ENCODE peak calls at places on chromosome 14, in four cellular contexts. W is keratinocyte, Z is spleen, G is cardiac muscle cell. V is an unnamed sample. For H3K9me3, the result is how much of the 10 kb centered on the place peaks cover.

GRCh38 chr14:96145116-96145864 is 59.3 kb upstream of the BDKRB2 start:
- DNase-seq in G (peak), Z (no peak), W (no peak), V (no peak)

GRCh38 chr14:54489731-54490447 is 1.1 kb upstream of the GMFB start:
- DNase-seq in W (no peak), Z (no peak), G (no peak), V (no peak)

GRCh38 chr14:64337901-64338615 is 43.9 kb upstream of the ESR2 start:
- DNase-seq in W (no peak), Z (peak), G (peak), V (peak)

GRCh38 chr14:90382491-90383125 is 14.2 kb upstream of the CALM1 start:
- DNase-seq in G (peak), W (no peak), Z (peak), V (peak)

GRCh38 chr14:90587252-90587910 is 190.6 kb downstream of the CALM1 start:
- DNase-seq in G (no peak), W (no peak), Z (no peak), V (no peak)

GRCh38 chr14:102993523-102993922 is 63.8 kb downstream of the CDC42BPB start:
- DNase-seq in G (peak), W (peak), Z (no peak), V (peak)

GRCh38 chr14:73476451-73476905 is 14.3 kb upstream of the RIOX1 start:
- DNase-seq in W (no peak), Z (no peak), G (no peak), V (no peak)

GRCh38 chr14:90061849-90062794 is at the start of gene KCNK13:
- DNase-seq in W (no peak), G (no peak), Z (no peak), V (peak)

GRCh38 chr14:97580923-97581495 is 783.8 kb downstream of the VRK1 start:
- DNase-seq in Z (no peak), W (no peak), G (no peak), V (peak)

GRCh38 chr14:86391085-86391484 is 861.1 kb downstream of the FLRT2 start:
- DNase-seq in W (no peak), G (no peak), Z (no peak), V (no peak)

GRCh38 chr14:36852853-36853634 is 191.4 kb downstream of the PAX9 start:
- DNase-seq in Z (no peak), W (no peak), G (no peak), V (peak)

GRCh38 chr14:54094765-54095164 is 138.1 kb upstream of the BMP4 start:
- DNase-seq in Z (no peak), W (no peak), G (peak), V (no peak)

GRCh38 chr14:31357279-31357678 is 63.1 kb downstream of the HEATR5A start:
- DNase-seq in G (no peak), W (no peak), Z (no peak), V (no peak)

GRCh38 chr14:92754956-92755355 is 6.5 kb upstream of the LGMN start:
- DNase-seq in W (no peak), Z (no peak), G (no peak), V (no peak)

GRCh38 chr14:69363055-69363454 is 35.0 kb downstream of the ERH start:
- DNase-seq in G (peak), Z (no peak), W (no peak), V (peak)

GRCh38 chr14:68146812-68147211 is 327.2 kb downstream of the RAD51B start:
- DNase-seq in Z (no peak), W (peak), G (peak), V (peak)

GRCh38 chr14:34052658-34053014 is 101.8 kb upstream of the EGLN3 start:
- DNase-seq in Z (no peak), G (peak), W (peak), V (peak)

GRCh38 chr14:61963926-61964325 is 201.7 kb downstream of the SNAPC1 start:
- DNase-seq in W (no peak), Z (no peak), G (no peak), V (no peak)

GRCh38 chr14:36791402-36791801 is 129.7 kb downstream of the PAX9 start:
- DNase-seq in W (no peak), Z (no peak), G (no peak), V (no peak)

GRCh38 chr14:69553221-69553620 is 21.4 kb downstream of the CCDC177 start:
- DNase-seq in W (peak), Z (no peak), G (peak), V (peak)

GRCh38 chr14:97177016-97177415 is 379.8 kb downstream of the VRK1 start:
- DNase-seq in Z (no peak), G (no peak), W (peak), V (peak)

GRCh38 chr14:53767566-53767965 is 189.1 kb downstream of the BMP4 start:
- DNase-seq in G (peak), Z (no peak), W (no peak), V (no peak)

GRCh38 chr14:74616507-74616906 is 4.5 kb upstream of the LTBP2 start:
- DNase-seq in W (peak), Z (peak), G (peak), V (peak)

GRCh38 chr14:61526405-61527312 is 168.7 kb upstream of the HIF1A start:
- DNase-seq in W (no peak), Z (peak), G (no peak), V (peak)

GRCh38 chr14:89407856-89408255 is 9.2 kb downstream of the FOXN3 start:
- DNase-seq in G (peak), W (no peak), Z (no peak), V (peak)

GRCh38 chr14:102220031-102220430 is 80.3 kb downstream of the WDR20 start:
- DNase-seq in G (no peak), W (no peak), Z (peak), V (no peak)

GRCh38 chr14:66231823-66232222 is 254.3 kb upstream of the CCDC196 start:
- DNase-seq in G (no peak), Z (no peak), W (no peak), V (no peak)

GRCh38 chr14:32635103-32635719 is 303.5 kb upstream of the NPAS3 start:
- DNase-seq in G (peak), W (no peak), Z (no peak), V (no peak)

GRCh38 chr14:32826404-32827082 is 112.1 kb upstream of the NPAS3 start:
- DNase-seq in Z (no peak), W (no peak), G (peak), V (no peak)

GRCh38 chr14:44640416-44640815 is 133.3 kb upstream of the FSCB start:
- DNase-seq in W (no peak), Z (no peak), G (no peak), V (no peak)

GRCh38 chr14:72892879-72893635 is 844 bp downstream of the DPF3 start:
- DNase-seq in G (peak), W (no peak), Z (peak), V (peak)

GRCh38 chr14:92937229-92937937 is 14.4 kb downstream of the CHGA start:
- DNase-seq in Z (no peak), G (no peak), W (peak), V (no peak)

GRCh38 chr14:96574633-96575191 is 72.5 kb downstream of the PAPOLA start:
- DNase-seq in W (no peak), G (peak), Z (no peak), V (no peak)

GRCh38 chr14:36915089-36915488 is 253.4 kb downstream of the PAX9 start:
- DNase-seq in W (no peak), G (no peak), Z (no peak), V (no peak)

GRCh38 chr14:93619176-93619793 is 169.0 kb downstream of the PRIMA1 start:
- DNase-seq in Z (no peak), G (peak), W (no peak), V (peak)

GRCh38 chr14:56119221-56119967 is 1.2 kb downstream of the PELI2 start:
- DNase-seq in Z (peak), W (no peak), G (peak), V (peak)

GRCh38 chr14:71139058-71139946 is 232.0 kb downstream of the PCNX1 start:
- DNase-seq in G (peak), W (no peak), Z (peak), V (peak)

GRCh38 chr14:94890755-94891154 is 120.8 kb upstream of the GSC start:
- DNase-seq in W (no peak), Z (no peak), G (no peak), V (no peak)
- H3K9me3 ChIP-seq in W (under half), Z (under half), G (under half), V (under half)

GRCh38 chr14:78595797-78596196 is 425.6 kb downstream of the NRXN3 start:
- DNase-seq in Z (no peak), G (peak), W (no peak), V (peak)
- TF ChIP-seq CTCF in Z (no peak), G (peak), W (peak), V (peak)

GRCh38 chr14:29580763-29581162 is 346.9 kb downstream of the PRKD1 start:
- DNase-seq in Z (no peak), G (no peak), W (no peak), V (no peak)

GRCh38 chr14:29576997-29577396 is 350.6 kb downstream of the PRKD1 start:
- DNase-seq in Z (no peak), G (no peak), W (no peak), V (no peak)
- H3K9me3 ChIP-seq in Z (under half), G (under half), W (under half), V (under half)

GRCh38 chr14:57530571-57530970 is 36.9 kb upstream of the CCDC198 start:
- DNase-seq in G (no peak), W (no peak), Z (no peak), V (no peak)

GRCh38 chr14:57533214-57533613 is 39.6 kb upstream of the CCDC198 start:
- DNase-seq in G (peak), W (no peak), Z (no peak), V (peak)
- TF ChIP-seq CTCF in G (peak), W (peak), Z (peak), V (peak)

DNA sequence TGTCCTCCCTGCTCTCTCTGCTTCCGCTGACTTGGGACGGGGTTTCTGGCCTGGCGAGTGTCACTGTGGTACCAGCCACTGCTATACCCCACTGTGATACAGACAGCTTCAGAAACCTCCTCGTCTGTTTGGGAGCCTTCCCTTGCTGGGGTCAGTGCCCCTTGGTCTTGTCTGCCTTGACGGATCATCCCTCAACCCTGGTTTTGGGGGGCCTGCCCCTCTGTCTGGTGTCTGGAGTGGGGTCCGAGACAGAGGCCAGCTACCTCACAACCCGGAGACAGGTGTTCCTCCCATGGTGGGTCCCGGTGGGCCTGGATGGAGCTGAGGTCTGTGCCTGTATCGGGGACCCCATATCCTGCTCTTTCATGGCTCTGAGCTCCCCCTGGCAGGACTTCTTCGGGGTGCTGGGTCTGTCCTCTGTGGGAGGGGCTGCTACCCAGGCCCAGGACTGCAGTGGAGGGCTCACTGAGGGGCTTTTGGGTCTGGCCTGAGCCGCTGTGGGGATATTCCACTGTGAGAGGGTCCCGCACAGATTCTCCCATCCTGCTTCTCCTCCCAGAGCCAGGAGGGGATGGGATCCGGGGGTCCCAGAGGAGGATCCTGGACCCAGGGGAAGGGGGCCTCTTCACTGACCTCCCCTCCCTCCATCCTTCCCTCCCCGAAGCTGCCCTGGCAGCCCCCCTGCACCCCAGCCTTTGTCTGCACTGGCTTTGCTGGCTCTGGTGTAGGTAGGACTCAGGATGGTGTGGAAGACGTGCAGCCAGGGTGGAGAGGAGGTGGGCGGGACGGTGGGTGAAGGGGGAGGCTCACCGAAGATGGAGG is 365.5 kb downstream of the TMEM121 start:
- DNase-seq in Z (peak), G (no peak), W (no peak), V (no peak)
- H3K9me3 ChIP-seq in Z (under half), G (under half), W (under half), V (under half)

DNA sequence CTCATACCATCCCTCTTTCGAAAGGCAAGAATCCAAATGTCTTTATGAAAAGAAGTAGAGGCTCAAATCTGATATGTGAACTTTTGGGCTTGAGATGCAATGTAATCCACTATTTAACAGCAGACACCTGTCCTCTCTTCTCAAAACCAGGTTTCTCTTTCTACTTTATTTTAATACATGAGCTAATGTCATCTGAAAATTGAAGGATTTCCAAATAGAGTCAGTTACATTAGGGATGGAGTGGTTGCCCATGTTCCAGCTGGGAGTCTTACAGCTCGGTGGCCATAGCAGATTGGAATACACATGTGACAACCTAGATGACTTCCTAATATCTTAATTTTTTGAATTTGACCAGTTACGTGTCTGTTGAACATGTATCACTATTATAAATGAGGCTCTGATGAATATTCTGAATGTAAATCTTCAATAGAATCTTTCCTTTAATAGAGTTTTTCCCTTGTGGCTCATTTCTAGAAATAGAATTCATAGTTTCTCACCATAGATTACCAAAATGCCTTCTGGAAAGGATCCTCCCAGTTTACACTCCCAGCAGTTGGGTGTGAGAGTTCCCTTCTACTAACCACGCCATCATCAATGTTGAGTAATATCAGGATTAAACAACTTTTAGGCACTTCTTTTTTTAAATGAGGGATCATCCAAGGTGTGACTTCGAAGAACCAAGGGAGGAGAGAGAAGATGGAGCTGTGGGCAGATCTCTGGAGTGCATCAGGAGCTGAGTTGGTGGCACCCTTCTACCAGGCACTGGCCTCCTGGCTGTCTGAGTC is 49.2 kb downstream of the GPR135 start:
- DNase-seq in Z (no peak), W (no peak), G (no peak), V (no peak)
- TF ChIP-seq CTCF in Z (no peak), W (no peak), G (no peak), V (no peak)

GRCh38 chr14:104435147-104436046 is 144.2 kb upstream of the C14orf180 start:
- DNase-seq in W (no peak), Z (peak), G (no peak), V (no peak)
- H3K9me3 ChIP-seq in W (under half), Z (under half), G (under half), V (under half)

DNA sequence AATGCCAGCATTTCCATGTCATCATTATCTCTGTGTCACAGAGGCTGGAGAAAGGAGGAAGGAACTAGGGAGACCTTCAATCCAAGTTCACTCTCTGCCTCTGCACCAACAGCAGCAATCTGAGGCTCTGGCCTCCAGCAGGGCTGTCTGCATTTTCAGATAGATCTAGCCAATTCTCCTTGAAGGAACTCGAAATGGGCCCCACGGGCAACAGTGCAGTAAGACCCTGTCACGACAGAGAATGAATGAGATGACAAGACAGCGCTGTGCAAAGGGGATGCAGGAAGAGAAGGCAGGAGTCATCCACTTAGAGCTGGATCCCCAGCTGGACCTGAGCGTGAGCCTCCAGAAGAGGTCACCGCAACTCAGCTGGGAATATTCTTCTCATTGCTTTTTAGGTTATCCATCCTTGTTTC is 183.7 kb upstream of the GZMB start:
- DNase-seq in W (no peak), G (peak), Z (no peak), V (peak)
- TF ChIP-seq CTCF in W (peak), G (peak), Z (no peak), V (peak)

DNA sequence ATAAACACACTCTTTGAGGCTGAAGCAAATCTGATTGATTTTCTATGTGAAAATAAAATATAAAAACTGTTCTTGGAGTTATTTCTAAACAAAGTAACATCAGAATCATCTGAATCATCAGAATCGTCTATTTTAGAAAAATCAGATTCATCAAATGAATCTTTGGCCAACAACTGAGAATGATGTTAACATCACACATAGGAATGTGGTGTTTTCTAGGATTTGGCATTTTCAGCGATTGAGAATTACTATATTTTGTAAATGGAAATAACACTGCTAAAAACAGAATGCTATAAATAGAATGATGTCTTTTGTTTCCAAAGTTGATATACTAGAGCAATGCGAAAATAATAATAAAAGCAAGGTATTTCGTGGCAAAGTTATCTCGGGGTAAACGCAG is 73.9 kb upstream of the EVL start:
- DNase-seq in G (no peak), Z (no peak), W (no peak), V (no peak)
- H3K9me3 ChIP-seq in G (under half), Z (under half), W (under half), V (under half)

V was measured in hepatocyte.